ENCODE peak calls at places on chromosomes 5 and 9, in six cellular contexts. S is GM04504, V is EL, D is HTR-8/SVneo, Q is tibial artery, X is NCI-H187 treated with DMSO at 0.1 percent for 48 hours. F is an unnamed sample.

GRCh38 chr5:92605591-92605990 is 975.4 kb downstream of the NR2F1-AS1 start:
- DNase-seq in V (no peak), D (no peak), X (no peak), Q (no peak), S (no peak), F (no peak)

GRCh38 chr9:8858250-8859161 is 1058.9 kb upstream of the DMAC1 start:
- DNase-seq in V (no peak), D (no peak), X (no peak), S (no peak), Q (no peak), F (peak)

GRCh38 chr9:133115604-133116345 is 5.3 kb downstream of the RALGDS start:
- DNase-seq in D (no peak), V (peak), Q (no peak), S (peak), X (no peak), F (no peak)

GRCh38 chr5:148939676-148940075 is 113.3 kb downstream of the ADRB2 start:
- DNase-seq in Q (no peak), X (no peak), D (peak), V (peak), S (no peak), F (no peak)

GRCh38 chr5:56825222-56825824 is 10.0 kb downstream of the MAP3K1 start:
- DNase-seq in X (no peak), V (no peak), S (no peak), D (no peak), Q (no peak), F (no peak)

GRCh38 chr5:131977212-131977604 is 31.7 kb upstream of the MEIKIN start:
- DNase-seq in Q (no peak), X (no peak), D (no peak), S (no peak), V (peak), F (no peak)

GRCh38 chr5:84162695-84163094 is 222.0 kb downstream of the EDIL3 start:
- DNase-seq in X (no peak), Q (no peak), S (no peak), D (no peak), V (no peak), F (no peak)

GRCh38 chr5:178213003-178213449 is 8.7 kb downstream of the HNRNPAB start:
- DNase-seq in Q (no peak), V (no peak), S (no peak), D (no peak), X (no peak), F (no peak)

GRCh38 chr5:132085686-132086085 is 12.1 kb downstream of the CSF2 start:
- DNase-seq in D (no peak), V (no peak), X (no peak), S (no peak), Q (no peak), F (no peak)

GRCh38 chr5:152593388-152593787 is 188.3 kb upstream of the NMUR2 start:
- DNase-seq in Q (no peak), D (no peak), X (no peak), S (no peak), V (no peak), F (no peak)

GRCh38 chr9:138024831-138025291 is 147.3 kb downstream of the CACNA1B start:
- DNase-seq in D (no peak), V (no peak), X (no peak), Q (no peak), S (no peak), F (no peak)

GRCh38 chr5:17238521-17239041 is 21.1 kb downstream of the BASP1 start:
- DNase-seq in Q (no peak), D (peak), X (no peak), S (peak), V (peak), F (no peak)

GRCh38 chr9:19087601-19088000 is 15.1 kb downstream of the HAUS6 start:
- DNase-seq in X (no peak), V (peak), D (no peak), Q (no peak), S (peak), F (no peak)

GRCh38 chr9:37994639-37995347 is 74.2 kb downstream of the SHB start:
- DNase-seq in D (peak), Q (peak), X (no peak), S (peak), V (peak), F (no peak)

GRCh38 chr5:95066048-95066447 is 218.8 kb downstream of the MCTP1 start:
- DNase-seq in Q (no peak), D (no peak), S (no peak), X (no peak), V (no peak), F (no peak)

GRCh38 chr5:173669483-173669882 is 53.0 kb upstream of the BOD1 start:
- DNase-seq in X (no peak), Q (no peak), V (no peak), S (no peak), D (no peak), F (no peak)

F was measured in WTC11.